ENCODE peak calls at places on chromosome 5, in ten cellular contexts. X is NCI-H1105; U is T-helper 1 cell; T is NCI-H2029 treated with DMSO at 0.1 percent for 48 hours; Q is Ammon's horn; V is pons; I is DND-41; F is kidney tubule cell; L is CD8-positive, alpha-beta T cell; S is fibroblast of the conjunctiva. K is an unnamed sample.

GRCh38 chr5:175616083-175616482 is 41.8 kb upstream of the HRH2 start:
- DNase-seq in X (no peak), U (no peak), T (no peak), Q (no peak), V (no peak), I (no peak), F (no peak), L (no peak), S (no peak), K (no peak)

GRCh38 chr5:108315829-108316228 is 66.1 kb downstream of the FBXL17 start:
- DNase-seq in X (no peak), U (no peak), T (no peak), Q (no peak), V (no peak), I (no peak), F (peak; percentile 34), L (no peak), S (no peak), K (no peak)

GRCh38 chr5:106759581-106759980 is 911.2 kb downstream of the EFNA5 start:
- DNase-seq in X (no peak), U (no peak), T (no peak), Q (no peak), V (no peak), I (no peak), F (peak; percentile 76), L (no peak), S (peak; percentile 0), K (no peak)

GRCh38 chr5:179803651-179804598 is 2.7 kb downstream of the MGAT4B start:
- DNase-seq in X (no peak), U (no peak), T (no peak), Q (no peak), V (no peak), I (peak; percentile 65), F (peak; percentile 75), L (no peak), S (no peak), K (no peak)

GRCh38 chr5:167720201-167720600 is 571.2 kb upstream of the WWC1 start:
- DNase-seq in X (no peak), U (no peak), T (no peak), Q (no peak), V (no peak), I (no peak), F (no peak), L (no peak), S (no peak), K (no peak)

GRCh38 chr5:111582962-111583669 is 70.8 kb upstream of the STARD4 start:
- DNase-seq in X (no peak), U (no peak), T (no peak), Q (no peak), V (no peak), I (no peak), F (peak; percentile 84), L (no peak), S (peak; percentile 43), K (no peak)

GRCh38 chr5:151251001-151251551 is 1.9 kb upstream of the GM2A start:
- DNase-seq in X (no peak), U (no peak), T (no peak), Q (no peak), V (no peak), I (no peak), F (no peak), L (no peak), S (no peak), K (no peak)

GRCh38 chr5:82639393-82640144 is 361.4 kb upstream of the RPS23 start:
- DNase-seq in X (no peak), U (no peak), T (no peak), Q (no peak), V (no peak), I (peak; percentile 48), F (no peak), L (no peak), S (peak; percentile 17), K (no peak)

GRCh38 chr5:5340206-5340729 is 82.2 kb upstream of the ICE1 start:
- DNase-seq in X (no peak), U (no peak), T (no peak), Q (peak; percentile 71), V (no peak), I (no peak), F (peak; percentile 89), L (no peak), S (peak; percentile 88), K (no peak)

GRCh38 chr5:5628866-5629265 is 206.4 kb downstream of the ICE1 start:
- DNase-seq in X (no peak), U (no peak), T (no peak), Q (no peak), V (no peak), I (no peak), F (no peak), L (no peak), S (no peak), K (no peak)

GRCh38 chr5:14715481-14715880 is 51.0 kb downstream of the OTULIN start:
- DNase-seq in X (no peak), U (no peak), T (no peak), Q (no peak), V (no peak), I (no peak), F (no peak), L (no peak), S (no peak), K (no peak)

GRCh38 chr5:143513720-143514119 is 110.2 kb upstream of the NR3C1 start:
- DNase-seq in X (no peak), U (no peak), T (no peak), Q (no peak), V (no peak), I (no peak), F (no peak), L (no peak), S (no peak), K (no peak)

GRCh38 chr5:132310141-132310834 is 16.1 kb downstream of the SLC22A4 start:
- DNase-seq in X (no peak), U (no peak), T (no peak), Q (peak; percentile 54), V (peak; percentile 76), I (no peak), F (no peak), L (no peak), S (no peak), K (no peak)

GRCh38 chr5:135451581-135452360 is at the start of gene TIFAB:
- DNase-seq in X (no peak), U (no peak), T (no peak), Q (no peak), V (no peak), I (no peak), F (no peak), L (no peak), S (no peak), K (no peak)

GRCh38 chr5:150116667-150117395 is 30.5 kb upstream of the CSF1R start:
- DNase-seq in X (no peak), U (no peak), T (no peak), Q (no peak), V (no peak), I (no peak), F (no peak), L (no peak), S (no peak), K (no peak)

GRCh38 chr5:106680330-106680729 is 990.4 kb downstream of the EFNA5 start:
- DNase-seq in X (no peak), U (no peak), T (no peak), Q (no peak), V (no peak), I (no peak), F (no peak), L (no peak), S (no peak), K (no peak)

GRCh38 chr5:57791875-57792274 is 309.3 kb upstream of the ACTBL2 start:
- DNase-seq in X (no peak), U (no peak), T (no peak), Q (no peak), V (no peak), I (no peak), F (no peak), L (no peak), S (no peak), K (no peak)

GRCh38 chr5:149063017-149063687 is at the start of gene SH3TC2:
- DNase-seq in X (no peak), U (no peak), T (no peak), Q (peak; percentile 96), V (peak; percentile 95), I (no peak), F (peak; percentile 89), L (no peak), S (peak; percentile 22), K (no peak)

GRCh38 chr5:73122875-73123810 is 2.8 kb downstream of the TMEM171 start:
- DNase-seq in X (no peak), U (no peak), T (no peak), Q (no peak), V (no peak), I (no peak), F (no peak), L (no peak), S (peak; percentile 17), K (no peak)

GRCh38 chr5:83472508-83473343 is 1.2 kb downstream of the VCAN start:
- DNase-seq in X (no peak), U (no peak), T (no peak), Q (peak; percentile 22), V (no peak), I (no peak), F (peak; percentile 37), L (no peak), S (no peak), K (no peak)

GRCh38 chr5:179786861-179787260 is 6.9 kb upstream of the LTC4S start:
- DNase-seq in X (no peak), U (no peak), T (no peak), Q (no peak), V (no peak), I (no peak), F (no peak), L (no peak), S (no peak), K (no peak)

GRCh38 chr5:159549046-159549445 is 218.8 kb upstream of the IL12B start:
- DNase-seq in X (no peak), U (no peak), T (no peak), Q (no peak), V (no peak), I (no peak), F (no peak), L (no peak), S (no peak), K (no peak)

GRCh38 chr5:26700759-26701384 is 337.5 kb downstream of the CDH9 start:
- DNase-seq in X (peak; percentile 18), U (no peak), T (peak; percentile 86), Q (peak; percentile 54), V (peak; percentile 62), I (peak; percentile 18), F (peak; percentile 17), L (no peak), S (no peak), K (peak; percentile 72)

GRCh38 chr5:73434461-73434860 is 14.1 kb downstream of the FOXD1 start:
- DNase-seq in X (no peak), U (no peak), T (no peak), Q (no peak), V (no peak), I (no peak), F (no peak), L (no peak), S (no peak), K (no peak)

GRCh38 chr5:113513384-113514262 is at the start of gene YTHDC2:
- DNase-seq in X (peak; percentile 55), U (peak; percentile 73), T (peak; percentile 60), Q (peak; percentile 91), V (peak; percentile 75), I (peak; percentile 90), F (peak; percentile 90), L (peak; percentile 86), S (peak; percentile 64), K (peak; percentile 86)

GRCh38 chr5:147935032-147935431 is 28.7 kb upstream of the C5orf46 start:
- DNase-seq in X (peak; percentile 6), U (no peak), T (peak; percentile 43), Q (peak; percentile 70), V (peak; percentile 69), I (no peak), F (peak; percentile 61), L (no peak), S (peak; percentile 10), K (peak; percentile 83)

GRCh38 chr5:135916638-135917263 is 21.1 kb upstream of the IL9 start:
- DNase-seq in X (no peak), U (no peak), T (no peak), Q (no peak), V (no peak), I (no peak), F (no peak), L (no peak), S (no peak), K (no peak)

GRCh38 chr5:119743927-119744326 is 114.6 kb downstream of the FAM170A start:
- DNase-seq in X (peak; percentile 8), U (no peak), T (no peak), Q (peak; percentile 46), V (peak; percentile 81), I (no peak), F (peak; percentile 46), L (no peak), S (peak; percentile 16), K (peak; percentile 39)